ENCODE peak calls at places on chromosomes 13 and 19, in six cellular contexts. One of them, this sample, is unnamed.

GRCh38 chr19:38417544-38418506 is 8.2 kb downstream of the RASGRP4 start:
- DNase-seq in left lung: peak; percentile 86
- DNase-seq in CD4-positive, alpha-beta T cell: peak; percentile 42
- DNase-seq in transverse colon: peak; percentile 75
- DNase-seq in brain microvascular endothelial cell: no peak
- DNase-seq in tibial artery: peak; percentile 59
- DNase-seq in this sample: peak; percentile 54

GRCh38 chr19:34096020-34096915 is 76.0 kb upstream of the LSM14A start:
- DNase-seq in left lung: no peak
- DNase-seq in CD4-positive, alpha-beta T cell: no peak
- DNase-seq in transverse colon: no peak
- DNase-seq in brain microvascular endothelial cell: peak; percentile 28
- DNase-seq in tibial artery: no peak
- DNase-seq in this sample: peak; percentile 41

GRCh38 chr19:14494910-14495677 is 833 bp downstream of the GIPC1 start:
- DNase-seq in left lung: no peak
- DNase-seq in CD4-positive, alpha-beta T cell: no peak
- DNase-seq in transverse colon: no peak
- DNase-seq in brain microvascular endothelial cell: no peak
- DNase-seq in tibial artery: no peak
- DNase-seq in this sample: peak; percentile 81

GRCh38 chr13:38496956-38497355 is 147.3 kb downstream of the UFM1 start:
- DNase-seq in left lung: no peak
- DNase-seq in CD4-positive, alpha-beta T cell: no peak
- DNase-seq in transverse colon: no peak
- DNase-seq in brain microvascular endothelial cell: no peak
- DNase-seq in tibial artery: no peak
- DNase-seq in this sample: no peak

GRCh38 chr19:16315825-16316505 is 8.7 kb upstream of the KLF2 start:
- DNase-seq in left lung: peak; percentile 49
- DNase-seq in CD4-positive, alpha-beta T cell: no peak
- DNase-seq in transverse colon: peak; percentile 45
- DNase-seq in brain microvascular endothelial cell: peak; percentile 93
- DNase-seq in tibial artery: peak; percentile 81
- DNase-seq in this sample: peak; percentile 56

GRCh38 chr13:72205773-72206172 is 338.8 kb upstream of the DACH1 start:
- DNase-seq in left lung: no peak
- DNase-seq in CD4-positive, alpha-beta T cell: no peak
- DNase-seq in transverse colon: no peak
- DNase-seq in brain microvascular endothelial cell: no peak
- DNase-seq in tibial artery: no peak
- DNase-seq in this sample: no peak

GRCh38 chr13:20197361-20197834 is 4.7 kb upstream of the GJB2 start:
- DNase-seq in left lung: no peak
- DNase-seq in CD4-positive, alpha-beta T cell: no peak
- DNase-seq in transverse colon: no peak
- DNase-seq in brain microvascular endothelial cell: no peak
- DNase-seq in tibial artery: no peak
- DNase-seq in this sample: peak; percentile 50

GRCh38 chr13:103884139-103884723 is 818.0 kb upstream of the SLC10A2 start:
- DNase-seq in left lung: no peak
- DNase-seq in CD4-positive, alpha-beta T cell: no peak
- DNase-seq in transverse colon: no peak
- DNase-seq in brain microvascular endothelial cell: no peak
- DNase-seq in tibial artery: no peak
- DNase-seq in this sample: no peak

GRCh38 chr19:6249296-6249695 is 30.5 kb downstream of the MLLT1 start:
- DNase-seq in left lung: no peak
- DNase-seq in CD4-positive, alpha-beta T cell: no peak
- DNase-seq in transverse colon: no peak
- DNase-seq in brain microvascular endothelial cell: peak; percentile 45
- DNase-seq in tibial artery: no peak
- DNase-seq in this sample: no peak

GRCh38 chr19:29640231-29640630 is 25.0 kb upstream of the PLEKHF1 start:
- DNase-seq in left lung: peak; percentile 6
- DNase-seq in CD4-positive, alpha-beta T cell: no peak
- DNase-seq in transverse colon: no peak
- DNase-seq in brain microvascular endothelial cell: no peak
- DNase-seq in tibial artery: no peak
- DNase-seq in this sample: no peak

GRCh38 chr13:109180905-109181425 is 551.6 kb downstream of the MYO16 start:
- DNase-seq in left lung: no peak
- DNase-seq in CD4-positive, alpha-beta T cell: no peak
- DNase-seq in transverse colon: no peak
- DNase-seq in brain microvascular endothelial cell: peak; percentile 86
- DNase-seq in tibial artery: no peak
- DNase-seq in this sample: no peak

GRCh38 chr19:16037424-16038195 is 38.7 kb upstream of the TPM4 start:
- DNase-seq in left lung: no peak
- DNase-seq in CD4-positive, alpha-beta T cell: no peak
- DNase-seq in transverse colon: no peak
- DNase-seq in brain microvascular endothelial cell: no peak
- DNase-seq in tibial artery: no peak
- DNase-seq in this sample: no peak

GRCh38 chr13:92074658-92075057 is 676.2 kb downstream of the GPC5 start:
- DNase-seq in left lung: no peak
- DNase-seq in CD4-positive, alpha-beta T cell: no peak
- DNase-seq in transverse colon: no peak
- DNase-seq in brain microvascular endothelial cell: no peak
- DNase-seq in tibial artery: no peak
- DNase-seq in this sample: no peak

GRCh38 chr19:32252333-32252669 is 93.1 kb upstream of the ZNF507 start:
- DNase-seq in left lung: no peak
- DNase-seq in CD4-positive, alpha-beta T cell: no peak
- DNase-seq in transverse colon: no peak
- DNase-seq in brain microvascular endothelial cell: no peak
- DNase-seq in tibial artery: no peak
- DNase-seq in this sample: no peak

GRCh38 chr13:22927008-22927393 is 253.8 kb upstream of the SGCG start:
- DNase-seq in left lung: no peak
- DNase-seq in CD4-positive, alpha-beta T cell: no peak
- DNase-seq in transverse colon: no peak
- DNase-seq in brain microvascular endothelial cell: no peak
- DNase-seq in tibial artery: no peak
- DNase-seq in this sample: no peak

GRCh38 chr13:91220872-91221271 is 126.6 kb upstream of the MIR17HG start:
- DNase-seq in left lung: no peak
- DNase-seq in CD4-positive, alpha-beta T cell: no peak
- DNase-seq in transverse colon: no peak
- DNase-seq in brain microvascular endothelial cell: no peak
- DNase-seq in tibial artery: no peak
- DNase-seq in this sample: no peak

GRCh38 chr19:3151563-3152430 is 16.0 kb downstream of the GNA15 start:
- DNase-seq in left lung: no peak
- DNase-seq in CD4-positive, alpha-beta T cell: no peak
- DNase-seq in transverse colon: no peak
- DNase-seq in brain microvascular endothelial cell: no peak
- DNase-seq in tibial artery: no peak
- DNase-seq in this sample: no peak

GRCh38 chr13:98142427-98143156 is at the start of gene FARP1:
- DNase-seq in left lung: peak; percentile 74
- DNase-seq in CD4-positive, alpha-beta T cell: peak; percentile 5
- DNase-seq in transverse colon: peak; percentile 84
- DNase-seq in brain microvascular endothelial cell: no peak
- DNase-seq in tibial artery: peak; percentile 66
- DNase-seq in this sample: peak; percentile 64

GRCh38 chr19:51357952-51358351 is 8.2 kb downstream of the ETFB start:
- DNase-seq in left lung: no peak
- DNase-seq in CD4-positive, alpha-beta T cell: no peak
- DNase-seq in transverse colon: no peak
- DNase-seq in brain microvascular endothelial cell: no peak
- DNase-seq in tibial artery: no peak
- DNase-seq in this sample: no peak

GRCh38 chr19:54937926-54938325 is 9.4 kb downstream of the NLRP7 start:
- DNase-seq in left lung: no peak
- DNase-seq in CD4-positive, alpha-beta T cell: no peak
- DNase-seq in transverse colon: peak; percentile 8
- DNase-seq in brain microvascular endothelial cell: no peak
- DNase-seq in tibial artery: no peak
- DNase-seq in this sample: no peak

GRCh38 chr13:101626925-101627555 is 174.6 kb downstream of the ITGBL1 start:
- DNase-seq in left lung: no peak
- DNase-seq in CD4-positive, alpha-beta T cell: no peak
- DNase-seq in transverse colon: no peak
- DNase-seq in brain microvascular endothelial cell: no peak
- DNase-seq in tibial artery: no peak
- DNase-seq in this sample: no peak

GRCh38 chr13:40384976-40385857 is 281.2 kb downstream of the FOXO1 start:
- DNase-seq in left lung: no peak
- DNase-seq in CD4-positive, alpha-beta T cell: no peak
- DNase-seq in transverse colon: no peak
- DNase-seq in brain microvascular endothelial cell: no peak
- DNase-seq in tibial artery: no peak
- DNase-seq in this sample: peak; percentile 41

GRCh38 chr13:107941345-107942029 is 273.8 kb downstream of the LIG4 start:
- DNase-seq in left lung: no peak
- DNase-seq in CD4-positive, alpha-beta T cell: no peak
- DNase-seq in transverse colon: no peak
- DNase-seq in brain microvascular endothelial cell: no peak
- DNase-seq in tibial artery: no peak
- DNase-seq in this sample: no peak

GRCh38 chr19:35265126-35265995 is 3.4 kb upstream of the USF2 start:
- DNase-seq in left lung: peak; percentile 36
- DNase-seq in CD4-positive, alpha-beta T cell: no peak
- DNase-seq in transverse colon: peak; percentile 8
- DNase-seq in brain microvascular endothelial cell: no peak
- DNase-seq in tibial artery: no peak
- DNase-seq in this sample: no peak

GRCh38 chr19:49679832-49680472 is 2.9 kb downstream of the PRMT1 start:
- DNase-seq in left lung: no peak
- DNase-seq in CD4-positive, alpha-beta T cell: no peak
- DNase-seq in transverse colon: no peak
- DNase-seq in brain microvascular endothelial cell: no peak
- DNase-seq in tibial artery: no peak
- DNase-seq in this sample: no peak
- H3K27ac ChIP-seq in left lung: peak overlapping the region; percentile 65
- H3K27ac ChIP-seq in CD4-positive, alpha-beta T cell: peak overlapping the region; percentile 35
- H3K27ac ChIP-seq in transverse colon: peak overlapping the region; percentile 99
- H3K27ac ChIP-seq in brain microvascular endothelial cell: no peak overlapping the region
- H3K27ac ChIP-seq in tibial artery: peak overlapping the region; percentile 1
- H3K27ac ChIP-seq in this sample: peak overlapping the region; percentile 88

GRCh38 chr13:33817513-33817842 is 471 bp upstream of the RFC3 start:
- DNase-seq in left lung: no peak
- DNase-seq in CD4-positive, alpha-beta T cell: no peak
- DNase-seq in transverse colon: no peak
- DNase-seq in brain microvascular endothelial cell: no peak
- DNase-seq in tibial artery: no peak
- DNase-seq in this sample: no peak

GRCh38 chr13:33815011-33815550 is 2.9 kb upstream of the RFC3 start:
- DNase-seq in left lung: no peak
- DNase-seq in CD4-positive, alpha-beta T cell: no peak
- DNase-seq in transverse colon: no peak
- DNase-seq in brain microvascular endothelial cell: no peak
- DNase-seq in tibial artery: no peak
- DNase-seq in this sample: no peak

GRCh38 chr13:33816912-33817311 is 1.0 kb upstream of the RFC3 start:
- DNase-seq in left lung: no peak
- DNase-seq in CD4-positive, alpha-beta T cell: no peak
- DNase-seq in transverse colon: no peak
- DNase-seq in brain microvascular endothelial cell: no peak
- DNase-seq in tibial artery: no peak
- DNase-seq in this sample: no peak

DNA sequence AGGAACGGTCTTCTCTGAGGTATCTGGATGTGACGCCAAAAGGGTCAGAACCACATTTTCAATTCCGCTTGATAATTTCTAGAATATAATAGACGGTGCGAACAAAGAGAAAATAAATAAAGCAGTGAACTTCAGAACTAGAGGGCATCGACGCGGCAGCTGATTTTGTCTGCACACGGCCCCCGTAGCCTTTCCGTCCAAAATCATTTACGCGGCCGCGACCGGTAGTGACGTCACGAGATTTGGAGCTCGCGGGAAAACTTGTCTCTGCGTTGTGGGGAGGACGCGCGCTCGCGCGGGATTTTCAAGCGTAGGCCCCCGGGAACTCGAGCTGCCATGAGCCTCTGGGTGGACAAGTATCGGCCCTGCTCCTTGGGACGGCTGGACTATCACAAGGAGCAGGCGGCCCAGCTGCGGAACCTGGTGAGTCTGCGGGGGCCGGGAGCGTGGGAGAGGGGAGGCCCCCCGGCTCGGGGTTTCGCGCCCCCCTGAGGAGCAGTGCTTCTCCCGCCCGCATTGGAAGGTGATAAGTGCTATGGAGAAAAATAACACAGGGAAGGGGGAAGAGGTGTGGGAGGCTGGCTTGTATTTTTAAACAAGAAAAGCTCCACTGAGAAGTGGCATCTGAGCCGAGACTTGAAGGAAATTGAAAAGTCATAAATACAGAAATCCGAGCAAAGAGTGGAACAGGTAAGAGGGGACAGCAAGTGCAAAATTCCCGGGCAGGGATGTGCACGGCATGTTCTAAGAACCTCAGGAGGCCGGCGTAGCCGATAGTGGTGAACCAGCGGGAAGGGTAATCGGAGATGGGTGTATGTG is at the start of gene RFC3:
- DNase-seq in left lung: peak; percentile 95
- DNase-seq in CD4-positive, alpha-beta T cell: peak; percentile 85
- DNase-seq in transverse colon: peak; percentile 94
- DNase-seq in brain microvascular endothelial cell: peak; percentile 96
- DNase-seq in tibial artery: peak; percentile 91
- DNase-seq in this sample: peak; percentile 87
- TF ChIP-seq CTCF in left lung: no peak
- TF ChIP-seq CTCF in CD4-positive, alpha-beta T cell: no peak
- TF ChIP-seq CTCF in transverse colon: no peak
- TF ChIP-seq CTCF in brain microvascular endothelial cell: no peak
- TF ChIP-seq CTCF in tibial artery: no peak
- TF ChIP-seq CTCF in this sample: no peak

GRCh38 chr13:33285420-33286124 is at the start of gene STARD13:
- DNase-seq in left lung: peak; percentile 93
- DNase-seq in CD4-positive, alpha-beta T cell: no peak
- DNase-seq in transverse colon: peak; percentile 93
- DNase-seq in brain microvascular endothelial cell: peak; percentile 98
- DNase-seq in tibial artery: peak; percentile 97
- DNase-seq in this sample: peak; percentile 94

GRCh38 chr13:33281951-33282595 is 3.5 kb downstream of the STARD13 start:
- DNase-seq in left lung: no peak
- DNase-seq in CD4-positive, alpha-beta T cell: no peak
- DNase-seq in transverse colon: no peak
- DNase-seq in brain microvascular endothelial cell: peak; percentile 58
- DNase-seq in tibial artery: no peak
- DNase-seq in this sample: peak; percentile 67

GRCh38 chr13:33284916-33285315 is 639 bp downstream of the STARD13 start:
- DNase-seq in left lung: no peak
- DNase-seq in CD4-positive, alpha-beta T cell: no peak
- DNase-seq in transverse colon: no peak
- DNase-seq in brain microvascular endothelial cell: peak; percentile 27
- DNase-seq in tibial artery: no peak
- DNase-seq in this sample: no peak

GRCh38 chr13:33283195-33283910 is 2.2 kb downstream of the STARD13 start:
- DNase-seq in left lung: no peak
- DNase-seq in CD4-positive, alpha-beta T cell: no peak
- DNase-seq in transverse colon: no peak
- DNase-seq in brain microvascular endothelial cell: no peak
- DNase-seq in tibial artery: no peak
- DNase-seq in this sample: no peak

GRCh38 chr13:33284016-33284415 is 1.5 kb downstream of the STARD13 start:
- DNase-seq in left lung: no peak
- DNase-seq in CD4-positive, alpha-beta T cell: no peak
- DNase-seq in transverse colon: no peak
- DNase-seq in brain microvascular endothelial cell: peak; percentile 27
- DNase-seq in tibial artery: no peak
- DNase-seq in this sample: no peak
- H3K27ac ChIP-seq in left lung: peak overlapping the region; percentile 96
- H3K27ac ChIP-seq in CD4-positive, alpha-beta T cell: no peak overlapping the region
- H3K27ac ChIP-seq in transverse colon: peak overlapping the region; percentile 90
- H3K27ac ChIP-seq in brain microvascular endothelial cell: peak overlapping the region; percentile 95
- H3K27ac ChIP-seq in tibial artery: peak overlapping the region; percentile 93
- H3K27ac ChIP-seq in this sample: no peak overlapping the region

GRCh38 chr13:114115191-114115671 is 17.2 kb downstream of the RASA3 start:
- DNase-seq in left lung: peak; percentile 79
- DNase-seq in CD4-positive, alpha-beta T cell: no peak
- DNase-seq in transverse colon: peak; percentile 81
- DNase-seq in brain microvascular endothelial cell: peak; percentile 89
- DNase-seq in tibial artery: no peak
- DNase-seq in this sample: peak; percentile 45
- TF ChIP-seq CTCF in left lung: no peak
- TF ChIP-seq CTCF in CD4-positive, alpha-beta T cell: no peak
- TF ChIP-seq CTCF in transverse colon: no peak
- TF ChIP-seq CTCF in brain microvascular endothelial cell: peak; percentile 55
- TF ChIP-seq CTCF in tibial artery: no peak
- TF ChIP-seq CTCF in this sample: no peak